ENCODE peak calls at places on chromosomes 2 and 18, in ten cellular contexts. One of them, this sample, is unnamed.

GRCh38 chr2:223075301-223076270 is 23.6 kb downstream of the KCNE4 start:
- DNase-seq in esophagus squamous epithelium: no peak
- DNase-seq in adrenal gland: no peak
- DNase-seq in left ventricle myocardium inferior: no peak
- DNase-seq in uterus: no peak
- DNase-seq in colonic mucosa: no peak
- DNase-seq in Panc1: no peak
- DNase-seq in heart right ventricle: no peak
- DNase-seq in IMR-90: peak; percentile 86
- DNase-seq in A549: no peak
- DNase-seq in this sample: no peak

GRCh38 chr2:75920721-75921551 is 210.2 kb upstream of the GCFC2 start:
- DNase-seq in IMR-90: no peak
- DNase-seq in A549: no peak
- DNase-seq in colonic mucosa: no peak
- DNase-seq in Panc1: no peak
- DNase-seq in adrenal gland: no peak
- DNase-seq in left ventricle myocardium inferior: no peak
- DNase-seq in uterus: no peak
- DNase-seq in heart right ventricle: no peak
- DNase-seq in esophagus squamous epithelium: no peak
- DNase-seq in this sample: no peak

GRCh38 chr2:14240868-14241267 is 391.6 kb upstream of the LRATD1 start:
- DNase-seq in heart right ventricle: no peak
- DNase-seq in uterus: no peak
- DNase-seq in esophagus squamous epithelium: no peak
- DNase-seq in Panc1: no peak
- DNase-seq in left ventricle myocardium inferior: no peak
- DNase-seq in A549: no peak
- DNase-seq in IMR-90: no peak
- DNase-seq in adrenal gland: no peak
- DNase-seq in colonic mucosa: no peak
- DNase-seq in this sample: no peak

GRCh38 chr18:78751664-78752063 is 228.0 kb upstream of the SALL3 start:
- DNase-seq in Panc1: no peak
- DNase-seq in heart right ventricle: no peak
- DNase-seq in adrenal gland: no peak
- DNase-seq in IMR-90: no peak
- DNase-seq in A549: no peak
- DNase-seq in colonic mucosa: peak; percentile 3
- DNase-seq in left ventricle myocardium inferior: no peak
- DNase-seq in uterus: peak; percentile 1
- DNase-seq in esophagus squamous epithelium: no peak
- DNase-seq in this sample: no peak

GRCh38 chr2:167729911-167730310 is 517.5 kb downstream of the STK39 start:
- DNase-seq in esophagus squamous epithelium: no peak
- DNase-seq in heart right ventricle: no peak
- DNase-seq in A549: no peak
- DNase-seq in colonic mucosa: no peak
- DNase-seq in IMR-90: no peak
- DNase-seq in left ventricle myocardium inferior: no peak
- DNase-seq in uterus: no peak
- DNase-seq in Panc1: no peak
- DNase-seq in adrenal gland: no peak
- DNase-seq in this sample: no peak

GRCh38 chr18:46171331-46171730 is 67.1 kb downstream of the HAUS1 start:
- DNase-seq in IMR-90: no peak
- DNase-seq in Panc1: no peak
- DNase-seq in adrenal gland: no peak
- DNase-seq in esophagus squamous epithelium: no peak
- DNase-seq in left ventricle myocardium inferior: no peak
- DNase-seq in A549: no peak
- DNase-seq in colonic mucosa: no peak
- DNase-seq in uterus: no peak
- DNase-seq in heart right ventricle: no peak
- DNase-seq in this sample: no peak

GRCh38 chr2:223837290-223838061 is at the start of gene AP1S3:
- DNase-seq in Panc1: no peak
- DNase-seq in IMR-90: peak; percentile 38
- DNase-seq in esophagus squamous epithelium: peak; percentile 22
- DNase-seq in uterus: peak; percentile 45
- DNase-seq in A549: peak; percentile 87
- DNase-seq in adrenal gland: peak; percentile 67
- DNase-seq in heart right ventricle: peak; percentile 51
- DNase-seq in left ventricle myocardium inferior: peak; percentile 58
- DNase-seq in colonic mucosa: peak; percentile 91
- DNase-seq in this sample: peak; percentile 65

GRCh38 chr2:37190290-37190689 is 1.8 kb upstream of the SULT6B1 start:
- DNase-seq in colonic mucosa: no peak
- DNase-seq in left ventricle myocardium inferior: no peak
- DNase-seq in Panc1: no peak
- DNase-seq in A549: no peak
- DNase-seq in IMR-90: no peak
- DNase-seq in esophagus squamous epithelium: no peak
- DNase-seq in uterus: no peak
- DNase-seq in adrenal gland: no peak
- DNase-seq in heart right ventricle: no peak
- DNase-seq in this sample: no peak

GRCh38 chr18:58844871-58845270 is 19.8 kb upstream of the ZNF532 start:
- DNase-seq in A549: no peak
- DNase-seq in IMR-90: no peak
- DNase-seq in left ventricle myocardium inferior: no peak
- DNase-seq in esophagus squamous epithelium: no peak
- DNase-seq in heart right ventricle: no peak
- DNase-seq in adrenal gland: no peak
- DNase-seq in uterus: no peak
- DNase-seq in Panc1: no peak
- DNase-seq in colonic mucosa: no peak
- DNase-seq in this sample: no peak
- H3K4me1 ChIP-seq in A549: peaks cover 20% of the 10 kb centered on the region
- H3K4me1 ChIP-seq in IMR-90: no peaks in the 10 kb centered on the region
- H3K4me1 ChIP-seq in left ventricle myocardium inferior: peaks cover 37% of the 10 kb centered on the region
- H3K4me1 ChIP-seq in esophagus squamous epithelium: peaks cover 3% of the 10 kb centered on the region
- H3K4me1 ChIP-seq in heart right ventricle: no peaks in the 10 kb centered on the region
- H3K4me1 ChIP-seq in adrenal gland: no peaks in the 10 kb centered on the region
- H3K4me1 ChIP-seq in uterus: no peaks in the 10 kb centered on the region
- H3K4me1 ChIP-seq in Panc1: no peaks in the 10 kb centered on the region
- H3K4me1 ChIP-seq in colonic mucosa: no peaks in the 10 kb centered on the region
- H3K4me1 ChIP-seq in this sample: peaks cover 29% of the 10 kb centered on the region

DNA sequence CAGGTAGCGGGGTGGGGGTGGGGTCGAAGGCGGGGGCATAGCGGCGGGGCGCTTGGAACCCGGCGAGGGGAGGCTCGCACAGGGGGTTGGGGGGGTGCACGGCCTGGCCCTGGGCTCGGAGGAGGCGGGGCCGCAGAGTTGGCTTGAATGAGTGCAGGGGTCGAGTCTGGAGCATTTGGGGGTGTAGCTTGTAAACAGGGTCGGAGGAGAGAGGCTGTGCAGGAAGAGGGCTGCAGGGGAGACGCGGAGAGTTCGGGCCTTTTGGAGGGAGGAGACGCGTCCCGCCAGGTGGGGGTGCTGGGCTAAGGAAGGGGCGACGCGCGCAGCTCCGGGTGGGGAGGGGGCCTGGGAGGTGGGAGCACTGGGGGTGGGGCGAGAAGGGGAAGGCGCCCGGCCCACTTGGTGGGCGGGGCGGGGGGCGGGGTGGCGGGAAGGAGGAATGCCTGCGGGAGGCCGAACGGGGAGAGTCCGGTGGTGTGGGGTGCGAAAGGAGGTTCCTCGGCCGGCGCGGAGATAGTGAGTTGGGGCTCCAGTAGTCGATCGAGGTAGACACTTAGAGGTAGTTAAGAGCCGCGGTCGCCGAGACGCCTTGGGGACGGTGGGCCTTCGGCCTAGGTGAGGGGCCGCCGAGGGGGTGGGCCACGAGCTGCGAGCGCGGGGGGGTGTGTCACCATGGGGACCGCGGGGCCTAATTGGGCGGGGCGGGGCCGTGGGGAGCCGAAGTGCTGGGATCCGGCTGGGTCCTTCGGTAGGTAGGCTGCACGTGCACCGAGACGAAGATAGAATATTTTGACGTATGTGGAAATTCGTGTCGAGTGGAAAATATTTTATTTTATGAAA is 766 bp downstream of the MSH6 start:
- DNase-seq in heart right ventricle: peak; percentile 63
- DNase-seq in uterus: peak; percentile 62
- DNase-seq in colonic mucosa: peak; percentile 77
- DNase-seq in esophagus squamous epithelium: peak; percentile 14
- DNase-seq in Panc1: no peak
- DNase-seq in IMR-90: peak; percentile 32
- DNase-seq in adrenal gland: peak; percentile 55
- DNase-seq in left ventricle myocardium inferior: peak; percentile 50
- DNase-seq in A549: peak; percentile 85
- DNase-seq in this sample: peak; percentile 59
- TF ChIP-seq CTCF in heart right ventricle: no peak
- TF ChIP-seq CTCF in uterus: no peak
- TF ChIP-seq CTCF in colonic mucosa: no peak
- TF ChIP-seq CTCF in esophagus squamous epithelium: no peak
- TF ChIP-seq CTCF in Panc1: no peak
- TF ChIP-seq CTCF in IMR-90: no peak
- TF ChIP-seq CTCF in adrenal gland: no peak
- TF ChIP-seq CTCF in left ventricle myocardium inferior: no peak
- TF ChIP-seq CTCF in A549: no peak
- TF ChIP-seq CTCF in this sample: no peak

GRCh38 chr2:9318461-9319337 is 104.6 kb downstream of the ITGB1BP1 start:
- DNase-seq in esophagus squamous epithelium: no peak
- DNase-seq in A549: no peak
- DNase-seq in uterus: peak; percentile 69
- DNase-seq in Panc1: no peak
- DNase-seq in colonic mucosa: peak; percentile 62
- DNase-seq in IMR-90: no peak
- DNase-seq in heart right ventricle: peak; percentile 72
- DNase-seq in left ventricle myocardium inferior: peak; percentile 68
- DNase-seq in adrenal gland: peak; percentile 83
- DNase-seq in this sample: peak; percentile 67
- H3K27ac ChIP-seq in esophagus squamous epithelium: peak overlapping the region; percentile 19
- H3K27ac ChIP-seq in A549: no peak overlapping the region
- H3K27ac ChIP-seq in uterus: peak overlapping the region; percentile 60
- H3K27ac ChIP-seq in Panc1: no peak overlapping the region
- H3K27ac ChIP-seq in colonic mucosa: peak overlapping the region; percentile 1
- H3K27ac ChIP-seq in IMR-90: no peak overlapping the region
- H3K27ac ChIP-seq in heart right ventricle: peak overlapping the region; percentile 86
- H3K27ac ChIP-seq in left ventricle myocardium inferior: peak overlapping the region; percentile 83
- H3K27ac ChIP-seq in adrenal gland: peak overlapping the region; percentile 81
- H3K27ac ChIP-seq in this sample: no peak overlapping the region

DNA sequence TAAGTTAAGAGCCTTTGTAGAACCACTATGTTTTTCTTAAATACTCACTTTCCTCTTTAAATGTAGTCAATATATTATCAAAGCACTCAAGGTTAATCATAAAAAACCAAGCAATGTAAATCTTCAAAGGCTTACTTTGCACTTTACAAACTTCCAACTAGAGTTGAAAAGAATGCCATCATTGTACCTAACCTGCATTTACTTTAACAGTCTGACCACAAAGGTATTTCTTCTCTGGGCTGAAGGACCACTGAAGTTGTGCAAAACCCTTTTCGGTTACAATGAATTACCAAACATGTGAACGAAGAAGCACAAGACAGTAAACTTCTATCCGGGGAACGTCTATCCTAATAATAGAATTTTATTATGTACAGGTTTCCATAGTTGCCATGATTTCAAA is 3.0 kb downstream of the HNRNPLL start:
- DNase-seq in adrenal gland: no peak
- DNase-seq in heart right ventricle: no peak
- DNase-seq in A549: no peak
- DNase-seq in left ventricle myocardium inferior: no peak
- DNase-seq in IMR-90: no peak
- DNase-seq in esophagus squamous epithelium: no peak
- DNase-seq in uterus: no peak
- DNase-seq in colonic mucosa: no peak
- DNase-seq in Panc1: no peak
- DNase-seq in this sample: no peak
- H3K4me1 ChIP-seq in adrenal gland: peaks cover 21% of the 10 kb centered on the region
- H3K4me1 ChIP-seq in heart right ventricle: peaks cover 5% of the 10 kb centered on the region
- H3K4me1 ChIP-seq in A549: peaks cover 54% of the 10 kb centered on the region
- H3K4me1 ChIP-seq in left ventricle myocardium inferior: peaks cover 87% of the 10 kb centered on the region
- H3K4me1 ChIP-seq in IMR-90: peaks cover 11% of the 10 kb centered on the region
- H3K4me1 ChIP-seq in esophagus squamous epithelium: peaks cover 15% of the 10 kb centered on the region
- H3K4me1 ChIP-seq in uterus: no peaks in the 10 kb centered on the region
- H3K4me1 ChIP-seq in colonic mucosa: peaks cover 12% of the 10 kb centered on the region
- H3K4me1 ChIP-seq in Panc1: peaks cover 35% of the 10 kb centered on the region
- H3K4me1 ChIP-seq in this sample: peaks cover 55% of the 10 kb centered on the region

DNA sequence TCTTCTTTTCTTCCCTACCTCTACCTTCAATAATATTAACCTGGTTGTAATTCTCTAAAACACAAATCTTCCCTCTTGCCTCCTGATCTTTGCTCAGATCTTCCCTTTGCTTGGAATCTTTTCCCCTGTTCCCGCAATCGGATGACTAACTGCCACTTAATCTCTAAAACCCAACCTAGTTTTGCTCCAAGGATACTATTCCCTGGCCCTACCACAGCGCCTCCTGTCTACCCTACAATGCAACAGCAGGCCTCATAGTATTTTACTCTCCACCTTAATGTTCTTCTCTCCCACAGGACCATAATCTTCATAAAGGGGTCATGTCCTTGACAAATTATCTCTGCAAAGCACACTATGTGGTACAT is 246.8 kb upstream of the TNP1 start:
- DNase-seq in colonic mucosa: no peak
- DNase-seq in heart right ventricle: no peak
- DNase-seq in esophagus squamous epithelium: no peak
- DNase-seq in Panc1: no peak
- DNase-seq in adrenal gland: no peak
- DNase-seq in uterus: no peak
- DNase-seq in left ventricle myocardium inferior: no peak
- DNase-seq in IMR-90: peak; percentile 65
- DNase-seq in A549: no peak
- DNase-seq in this sample: no peak
- TF ChIP-seq CTCF in colonic mucosa: no peak
- TF ChIP-seq CTCF in heart right ventricle: peak; percentile 18
- TF ChIP-seq CTCF in esophagus squamous epithelium: no peak
- TF ChIP-seq CTCF in Panc1: peak; percentile 35
- TF ChIP-seq CTCF in adrenal gland: peak; percentile 17
- TF ChIP-seq CTCF in uterus: no peak
- TF ChIP-seq CTCF in left ventricle myocardium inferior: peak; percentile 26
- TF ChIP-seq CTCF in IMR-90: peak; percentile 63
- TF ChIP-seq CTCF in A549: peak; percentile 15
- TF ChIP-seq CTCF in this sample: peak; percentile 39

DNA sequence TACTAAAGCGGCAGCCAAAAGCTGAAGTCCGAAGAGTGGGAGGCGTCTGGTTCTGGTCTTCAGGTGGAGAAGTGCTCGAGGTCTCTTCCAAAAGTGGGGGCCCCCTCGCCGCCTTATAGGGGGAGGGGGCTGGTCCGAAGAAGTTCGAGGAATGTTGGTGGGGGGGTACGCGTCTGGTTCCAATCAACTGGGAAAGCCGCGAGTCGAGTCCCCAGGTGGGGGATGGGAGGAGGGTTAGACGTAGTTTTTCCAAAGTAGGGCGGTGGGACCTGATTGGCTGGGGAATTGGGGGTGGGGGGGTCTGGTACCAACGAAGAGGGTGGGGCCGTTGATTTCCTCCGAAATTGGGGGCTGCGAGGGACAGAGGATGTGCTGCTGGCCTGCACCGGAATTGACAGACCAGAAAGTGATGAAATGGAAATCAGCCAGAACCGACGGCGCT is 603 bp downstream of the ITM2C start:
- DNase-seq in heart right ventricle: no peak
- DNase-seq in Panc1: no peak
- DNase-seq in uterus: no peak
- DNase-seq in left ventricle myocardium inferior: no peak
- DNase-seq in colonic mucosa: peak; percentile 69
- DNase-seq in A549: no peak
- DNase-seq in IMR-90: no peak
- DNase-seq in esophagus squamous epithelium: no peak
- DNase-seq in adrenal gland: no peak
- DNase-seq in this sample: no peak
- H3K27ac ChIP-seq in heart right ventricle: peak overlapping the region; percentile 36
- H3K27ac ChIP-seq in Panc1: peak overlapping the region; percentile 68
- H3K27ac ChIP-seq in uterus: peak overlapping the region; percentile 27
- H3K27ac ChIP-seq in left ventricle myocardium inferior: peak overlapping the region; percentile 30
- H3K27ac ChIP-seq in colonic mucosa: peak overlapping the region; percentile 97
- H3K27ac ChIP-seq in A549: peak overlapping the region; percentile 79
- H3K27ac ChIP-seq in IMR-90: peak overlapping the region; percentile 47
- H3K27ac ChIP-seq in esophagus squamous epithelium: peak overlapping the region; percentile 49
- H3K27ac ChIP-seq in adrenal gland: peak overlapping the region; percentile 56
- H3K27ac ChIP-seq in this sample: no peak overlapping the region